ENCODE peak calls at places on chromosomes 3 and 15, in seven cellular contexts. One of them, this sample, is unnamed.

GRCh38 chr3:45120615-45121158 is 25.5 kb downstream of the CDCP1 start:
- DNase-seq in neural crest cell: no peak
- DNase-seq in Calu3: no peak
- DNase-seq in mucosa of descending colon: no peak
- DNase-seq in foreskin fibroblast: no peak
- DNase-seq in GM13977: no peak
- DNase-seq in GM23338: peak
- DNase-seq in this sample: no peak

GRCh38 chr3:188286087-188286513 is 132.1 kb downstream of the LPP start:
- DNase-seq in GM13977: no peak
- DNase-seq in mucosa of descending colon: no peak
- DNase-seq in neural crest cell: no peak
- DNase-seq in GM23338: no peak
- DNase-seq in foreskin fibroblast: peak
- DNase-seq in Calu3: no peak
- DNase-seq in this sample: no peak

GRCh38 chr3:123394391-123395022 is 54.4 kb downstream of the ADCY5 start:
- DNase-seq in GM13977: no peak
- DNase-seq in GM23338: no peak
- DNase-seq in mucosa of descending colon: no peak
- DNase-seq in neural crest cell: no peak
- DNase-seq in Calu3: no peak
- DNase-seq in foreskin fibroblast: no peak
- DNase-seq in this sample: no peak

GRCh38 chr3:134054881-134055280 is 25.2 kb upstream of the SLCO2A1 start:
- DNase-seq in GM23338: no peak
- DNase-seq in neural crest cell: no peak
- DNase-seq in mucosa of descending colon: no peak
- DNase-seq in foreskin fibroblast: no peak
- DNase-seq in GM13977: no peak
- DNase-seq in Calu3: no peak
- DNase-seq in this sample: no peak

GRCh38 chr3:4600526-4600925 is 107.4 kb downstream of the ITPR1 start:
- DNase-seq in Calu3: no peak
- DNase-seq in GM23338: no peak
- DNase-seq in neural crest cell: no peak
- DNase-seq in GM13977: no peak
- DNase-seq in mucosa of descending colon: no peak
- DNase-seq in foreskin fibroblast: no peak
- DNase-seq in this sample: no peak

GRCh38 chr3:16322189-16322588 is 57.2 kb downstream of the OXNAD1 start:
- DNase-seq in neural crest cell: no peak
- DNase-seq in GM23338: no peak
- DNase-seq in foreskin fibroblast: no peak
- DNase-seq in mucosa of descending colon: no peak
- DNase-seq in GM13977: no peak
- DNase-seq in Calu3: no peak
- DNase-seq in this sample: no peak

GRCh38 chr3:59517448-59517847 is 467.6 kb upstream of the CFAP20DC start:
- DNase-seq in GM23338: no peak
- DNase-seq in foreskin fibroblast: no peak
- DNase-seq in neural crest cell: no peak
- DNase-seq in mucosa of descending colon: no peak
- DNase-seq in GM13977: no peak
- DNase-seq in Calu3: no peak
- DNase-seq in this sample: no peak

GRCh38 chr3:55647675-55648074 is 160.6 kb upstream of the WNT5A start:
- DNase-seq in GM13977: no peak
- DNase-seq in GM23338: peak
- DNase-seq in mucosa of descending colon: no peak
- DNase-seq in foreskin fibroblast: no peak
- DNase-seq in neural crest cell: no peak
- DNase-seq in Calu3: no peak
- DNase-seq in this sample: no peak

GRCh38 chr3:185332026-185332735 is 30.8 kb upstream of the MAP3K13 start:
- DNase-seq in mucosa of descending colon: no peak
- DNase-seq in foreskin fibroblast: peak
- DNase-seq in GM23338: no peak
- DNase-seq in neural crest cell: no peak
- DNase-seq in GM13977: peak
- DNase-seq in Calu3: no peak
- DNase-seq in this sample: no peak

GRCh38 chr3:185473290-185473815 is 25.5 kb downstream of the TMEM41A start:
- DNase-seq in mucosa of descending colon: no peak
- DNase-seq in neural crest cell: no peak
- DNase-seq in GM13977: no peak
- DNase-seq in Calu3: no peak
- DNase-seq in GM23338: no peak
- DNase-seq in foreskin fibroblast: no peak
- DNase-seq in this sample: no peak

GRCh38 chr3:178522200-178523052 is 13.8 kb upstream of the KCNMB2 start:
- DNase-seq in foreskin fibroblast: no peak
- DNase-seq in GM13977: no peak
- DNase-seq in GM23338: no peak
- DNase-seq in Calu3: no peak
- DNase-seq in neural crest cell: no peak
- DNase-seq in mucosa of descending colon: no peak
- DNase-seq in this sample: no peak

GRCh38 chr3:46946856-46947544 is 29.5 kb downstream of the CCDC12 start:
- DNase-seq in Calu3: peak
- DNase-seq in foreskin fibroblast: peak
- DNase-seq in GM23338: no peak
- DNase-seq in mucosa of descending colon: peak
- DNase-seq in GM13977: no peak
- DNase-seq in neural crest cell: no peak
- DNase-seq in this sample: no peak

GRCh38 chr15:40069178-40070165 is 30.5 kb upstream of the SRP14 start:
- DNase-seq in foreskin fibroblast: peak
- DNase-seq in neural crest cell: no peak
- DNase-seq in Calu3: peak
- DNase-seq in mucosa of descending colon: peak
- DNase-seq in GM13977: peak
- DNase-seq in GM23338: peak
- DNase-seq in this sample: peak

GRCh38 chr15:24761704-24762302 is 86.2 kb downstream of the NPAP1 start:
- DNase-seq in foreskin fibroblast: no peak
- DNase-seq in neural crest cell: no peak
- DNase-seq in GM13977: no peak
- DNase-seq in GM23338: peak
- DNase-seq in Calu3: no peak
- DNase-seq in mucosa of descending colon: peak
- DNase-seq in this sample: no peak

GRCh38 chr3:196192036-196193001 is 18.9 kb downstream of the ZDHHC19 start:
- DNase-seq in Calu3: no peak
- DNase-seq in GM23338: peak
- DNase-seq in mucosa of descending colon: peak
- DNase-seq in GM13977: peak
- DNase-seq in foreskin fibroblast: no peak
- DNase-seq in neural crest cell: no peak
- DNase-seq in this sample: no peak

GRCh38 chr3:98986073-98986472 is 84.6 kb upstream of the DCBLD2 start:
- DNase-seq in foreskin fibroblast: peak
- DNase-seq in Calu3: no peak
- DNase-seq in GM13977: no peak
- DNase-seq in neural crest cell: peak
- DNase-seq in mucosa of descending colon: no peak
- DNase-seq in GM23338: peak
- DNase-seq in this sample: peak

GRCh38 chr15:61479601-61480000 is 250.5 kb upstream of the RORA start:
- DNase-seq in neural crest cell: no peak
- DNase-seq in mucosa of descending colon: no peak
- DNase-seq in Calu3: no peak
- DNase-seq in GM23338: no peak
- DNase-seq in foreskin fibroblast: no peak
- DNase-seq in GM13977: no peak
- DNase-seq in this sample: no peak

GRCh38 chr3:165645191-165645590 is 192.0 kb downstream of the BCHE start:
- DNase-seq in Calu3: no peak
- DNase-seq in GM13977: no peak
- DNase-seq in GM23338: no peak
- DNase-seq in foreskin fibroblast: no peak
- DNase-seq in neural crest cell: no peak
- DNase-seq in mucosa of descending colon: no peak
- DNase-seq in this sample: no peak

GRCh38 chr3:127780536-127781400 is 41.5 kb downstream of the MGLL start:
- DNase-seq in mucosa of descending colon: no peak
- DNase-seq in GM23338: no peak
- DNase-seq in foreskin fibroblast: no peak
- DNase-seq in neural crest cell: no peak
- DNase-seq in Calu3: no peak
- DNase-seq in GM13977: no peak
- DNase-seq in this sample: no peak

GRCh38 chr3:105537371-105538075 is 170.8 kb downstream of the ALCAM start:
- DNase-seq in GM23338: no peak
- DNase-seq in foreskin fibroblast: peak
- DNase-seq in GM13977: no peak
- DNase-seq in Calu3: no peak
- DNase-seq in mucosa of descending colon: no peak
- DNase-seq in neural crest cell: no peak
- DNase-seq in this sample: no peak

GRCh38 chr3:69085543-69086132 is 901 bp downstream of the ARL6IP5 start:
- DNase-seq in Calu3: peak
- DNase-seq in mucosa of descending colon: peak
- DNase-seq in neural crest cell: no peak
- DNase-seq in GM23338: no peak
- DNase-seq in GM13977: no peak
- DNase-seq in foreskin fibroblast: peak
- DNase-seq in this sample: peak

GRCh38 chr3:188122571-188123169 is 31.3 kb upstream of the LPP start:
- DNase-seq in GM23338: no peak
- DNase-seq in neural crest cell: no peak
- DNase-seq in GM13977: no peak
- DNase-seq in Calu3: no peak
- DNase-seq in foreskin fibroblast: no peak
- DNase-seq in mucosa of descending colon: no peak
- DNase-seq in this sample: no peak

GRCh38 chr3:23567917-23568316 is 237.8 kb upstream of the UBE2E1 start:
- DNase-seq in foreskin fibroblast: peak
- DNase-seq in GM13977: no peak
- DNase-seq in mucosa of descending colon: no peak
- DNase-seq in GM23338: no peak
- DNase-seq in neural crest cell: no peak
- DNase-seq in Calu3: no peak
- DNase-seq in this sample: no peak

GRCh38 chr15:40856736-40857135 is 12.9 kb downstream of the SPINT1 start:
- DNase-seq in GM13977: no peak
- DNase-seq in neural crest cell: no peak
- DNase-seq in Calu3: no peak
- DNase-seq in GM23338: no peak
- DNase-seq in foreskin fibroblast: no peak
- DNase-seq in mucosa of descending colon: peak
- DNase-seq in this sample: no peak

GRCh38 chr3:156705761-156706631 is 31.6 kb downstream of the TIPARP start:
- DNase-seq in GM23338: no peak
- DNase-seq in neural crest cell: no peak
- DNase-seq in GM13977: peak
- DNase-seq in foreskin fibroblast: no peak
- DNase-seq in mucosa of descending colon: no peak
- DNase-seq in Calu3: no peak
- DNase-seq in this sample: no peak

GRCh38 chr15:57364282-57365007 is 11.9 kb upstream of the CGNL1 start:
- DNase-seq in foreskin fibroblast: no peak
- DNase-seq in GM13977: no peak
- DNase-seq in neural crest cell: no peak
- DNase-seq in mucosa of descending colon: no peak
- DNase-seq in GM23338: peak
- DNase-seq in Calu3: no peak
- DNase-seq in this sample: no peak
- TF ChIP-seq CTCF in foreskin fibroblast: peak
- TF ChIP-seq CTCF in GM13977: no peak
- TF ChIP-seq CTCF in neural crest cell: peak
- TF ChIP-seq CTCF in mucosa of descending colon: no peak
- TF ChIP-seq CTCF in GM23338: peak
- TF ChIP-seq CTCF in Calu3: no peak
- TF ChIP-seq CTCF in this sample: no peak

GRCh38 chr3:64111872-64112271 is 88.6 kb upstream of the PSMD6 start:
- DNase-seq in Calu3: no peak
- DNase-seq in neural crest cell: no peak
- DNase-seq in mucosa of descending colon: no peak
- DNase-seq in GM13977: no peak
- DNase-seq in GM23338: peak
- DNase-seq in foreskin fibroblast: no peak
- DNase-seq in this sample: no peak
- TF ChIP-seq CTCF in Calu3: no peak
- TF ChIP-seq CTCF in neural crest cell: peak
- TF ChIP-seq CTCF in mucosa of descending colon: no peak
- TF ChIP-seq CTCF in GM13977: no peak
- TF ChIP-seq CTCF in GM23338: no peak
- TF ChIP-seq CTCF in foreskin fibroblast: no peak
- TF ChIP-seq CTCF in this sample: no peak

GRCh38 chr3:115922681-115923347 is 299.5 kb downstream of the GAP43 start:
- DNase-seq in neural crest cell: peak
- DNase-seq in Calu3: peak
- DNase-seq in GM13977: no peak
- DNase-seq in GM23338: peak
- DNase-seq in mucosa of descending colon: no peak
- DNase-seq in foreskin fibroblast: peak
- DNase-seq in this sample: peak
- TF ChIP-seq CTCF in neural crest cell: peak
- TF ChIP-seq CTCF in Calu3: peak
- TF ChIP-seq CTCF in GM13977: peak
- TF ChIP-seq CTCF in GM23338: peak
- TF ChIP-seq CTCF in mucosa of descending colon: no peak
- TF ChIP-seq CTCF in foreskin fibroblast: peak
- TF ChIP-seq CTCF in this sample: peak

DNA sequence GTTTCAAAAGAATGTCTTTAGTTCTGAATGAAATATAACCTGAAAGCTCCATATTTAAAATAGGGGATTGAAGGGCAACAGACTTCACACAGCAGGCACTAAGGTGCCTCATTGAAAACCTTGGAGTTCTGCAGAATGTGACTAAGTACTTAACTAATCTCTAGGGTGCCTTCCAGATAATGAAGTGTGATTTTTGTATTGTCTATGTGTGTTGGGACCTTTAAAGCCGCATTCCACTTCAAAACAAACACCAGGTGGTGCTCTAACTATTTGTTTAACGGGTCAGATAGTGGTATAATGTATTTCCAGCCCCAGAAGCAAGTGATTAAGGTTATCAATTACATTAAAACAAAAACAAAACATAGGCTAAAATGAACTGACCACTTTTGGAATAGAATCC is 28.0 kb downstream of the TFG start:
- DNase-seq in foreskin fibroblast: no peak
- DNase-seq in Calu3: peak
- DNase-seq in GM13977: no peak
- DNase-seq in neural crest cell: no peak
- DNase-seq in GM23338: peak
- DNase-seq in mucosa of descending colon: peak
- DNase-seq in this sample: no peak
- TF ChIP-seq CTCF in foreskin fibroblast: peak
- TF ChIP-seq CTCF in Calu3: peak
- TF ChIP-seq CTCF in GM13977: peak
- TF ChIP-seq CTCF in neural crest cell: peak
- TF ChIP-seq CTCF in GM23338: peak
- TF ChIP-seq CTCF in mucosa of descending colon: no peak
- TF ChIP-seq CTCF in this sample: peak

This sample was measured in nephron progenitor cell.